ENCODE peak calls at places on chromosomes 6 and 20, in four cellular contexts. L, R, W and X are unnamed samples.

GRCh38 chr20:50834599-50835005 is 39.7 kb downstream of the BCAS4 start:
- DNase-seq in W (peak; percentile 80), R (no peak), L (no peak), X (no peak)

GRCh38 chr20:47278907-47279348 is 77.6 kb downstream of the ZMYND8 start:
- DNase-seq in W (no peak), L (no peak), R (no peak), X (no peak)

GRCh38 chr6:30360139-30360538 is 15.2 kb downstream of the RPP21 start:
- DNase-seq in W (no peak), R (no peak), L (peak; percentile 24), X (no peak)

GRCh38 chr20:33826270-33826897 is 15.2 kb downstream of the CHMP4B start:
- DNase-seq in R (no peak), W (no peak), L (peak; percentile 80), X (no peak)

GRCh38 chr6:43951063-43951755 is 176.0 kb downstream of the MRPL14 start:
- DNase-seq in L (peak; percentile 86), R (peak; percentile 51), W (peak; percentile 51), X (no peak)

GRCh38 chr20:5061209-5061608 is 58.5 kb downstream of the PCNA start:
- DNase-seq in L (peak; percentile 28), W (no peak), R (peak; percentile 30), X (peak; percentile 88)

GRCh38 chr6:34424200-34425131 is 1.4 kb downstream of the RPS10 start:
- DNase-seq in W (no peak), R (no peak), L (peak; percentile 40), X (no peak)

GRCh38 chr6:152720964-152721363 is 23.3 kb downstream of the MYCT1 start:
- DNase-seq in W (no peak), L (no peak), R (no peak), X (peak; percentile 16)

GRCh38 chr6:80872194-80872950 is 765.9 kb downstream of the BCKDHB start:
- DNase-seq in R (no peak), W (no peak), L (no peak), X (no peak)

GRCh38 chr20:37245181-37245580 is 16.4 kb downstream of the GHRH start:
- DNase-seq in W (no peak), L (peak; percentile 39), R (no peak), X (no peak)

GRCh38 chr6:136599324-136600011 is 49.2 kb upstream of the MAP7 start:
- DNase-seq in L (no peak), R (no peak), W (peak; percentile 33), X (no peak)

GRCh38 chr6:25056130-25056529 is 120.4 kb upstream of the RIPOR2 start:
- DNase-seq in R (no peak), L (no peak), W (no peak), X (no peak)

GRCh38 chr20:11305406-11305805 is 612.3 kb upstream of the BTBD3 start:
- DNase-seq in W (no peak), L (peak; percentile 61), R (no peak), X (peak; percentile 87)

GRCh38 chr6:6178795-6179194 is 141.7 kb downstream of the F13A1 start:
- DNase-seq in W (no peak), L (no peak), R (no peak), X (no peak)

GRCh38 chr6:133353061-133353460 is 111.9 kb downstream of the EYA4 start:
- DNase-seq in R (no peak), L (no peak), W (no peak), X (no peak)

GRCh38 chr6:169391473-169392071 is 137.9 kb upstream of the THBS2 start:
- DNase-seq in W (no peak), L (no peak), R (no peak), X (no peak)

GRCh38 chr6:53623497-53623896 is 42.1 kb downstream of the KLHL31 start:
- DNase-seq in R (no peak), L (no peak), W (peak; percentile 27), X (no peak)

GRCh38 chr6:49423817-49424216 is 39.2 kb downstream of the MMUT start:
- DNase-seq in W (peak; percentile 27), L (peak; percentile 23), R (no peak), X (no peak)

GRCh38 chr20:38117635-38118034 is 47.4 kb downstream of the TGM2 start:
- DNase-seq in R (no peak), W (peak; percentile 74), L (no peak), X (peak; percentile 48)

GRCh38 chr20:23049933-23050838 is 714 bp upstream of the THBD start:
- DNase-seq in L (peak; percentile 53), R (peak; percentile 42), W (peak; percentile 57), X (no peak)